ENCODE peak calls at places on chromosomes 4 and X, in six cellular contexts. P is mammary epithelial cell, W is heart left ventricle, Q is hepatocyte, O is suprapubic skin, A is sigmoid colon. N is an unnamed sample. For H3K9me3, the result is how much of the 10 kb centered on the place peaks cover.

GRCh38 chr4:144494280-144494679 is 151.7 kb upstream of the HHIP start:
- DNase-seq in P (no peak), W (no peak), Q (no peak), O (no peak), A (no peak), N (no peak)

GRCh38 chr4:84498203-84499026 is 677 bp downstream of the NKX6-1 start:
- DNase-seq in P (peak), W (no peak), Q (peak), O (no peak), A (no peak), N (peak)

GRCh38 chrX:14697453-14697852 is 168.1 kb downstream of the GLRA2 start:
- DNase-seq in P (peak), W (no peak), Q (peak), O (no peak), A (no peak), N (peak)

GRCh38 chrX:17464196-17464595 is 89.2 kb downstream of the NHS start:
- DNase-seq in P (peak), W (no peak), Q (no peak), O (no peak), A (no peak), N (no peak)

GRCh38 chr4:134812611-134813010 is 611.0 kb upstream of the PABPC4L start:
- DNase-seq in P (no peak), W (no peak), Q (no peak), O (no peak), A (no peak), N (no peak)

GRCh38 chrX:117196481-117196880 is 733.7 kb upstream of the CT83 start:
- DNase-seq in P (no peak), W (no peak), Q (no peak), O (no peak), A (no peak), N (no peak)

GRCh38 chrX:78123190-78123589 is 16.3 kb downstream of the TAF9B start:
- DNase-seq in P (peak), W (no peak), Q (no peak), O (no peak), A (no peak), N (peak)

GRCh38 chr4:37780444-37781133 is 45.9 kb upstream of the PGM2 start:
- DNase-seq in P (no peak), W (peak), Q (peak), O (no peak), A (no peak), N (no peak)

GRCh38 chr4:3340703-3341088 is 47.9 kb downstream of the RGS12 start:
- DNase-seq in P (peak), W (no peak), Q (no peak), O (peak), A (no peak), N (no peak)

GRCh38 chr4:13543091-13543581 is 1.2 kb downstream of the NKX3-2 start:
- DNase-seq in P (no peak), W (no peak), Q (no peak), O (no peak), A (peak), N (no peak)

GRCh38 chrX:54961750-54962149 is 32.2 kb downstream of the PFKFB1 start:
- DNase-seq in P (no peak), W (no peak), Q (no peak), O (no peak), A (no peak), N (no peak)

GRCh38 chr4:166143227-166143626 is 270.2 kb downstream of the TLL1 start:
- DNase-seq in P (peak), W (no peak), Q (no peak), O (no peak), A (no peak), N (peak)

GRCh38 chrX:74349387-74349786 is 45.4 kb downstream of the ZCCHC13 start:
- DNase-seq in P (peak), W (no peak), Q (no peak), O (no peak), A (no peak), N (peak)

GRCh38 chr4:82363896-82364487 is 9.8 kb downstream of the HNRNPD start:
- DNase-seq in P (no peak), W (no peak), Q (no peak), O (no peak), A (no peak), N (no peak)
- H3K4me3 ChIP-seq in P (no peak), W (no peak), Q (no peak), O (no peak), A (no peak), N (no peak)

GRCh38 chrX:97159916-97160800 is 276.4 kb downstream of the RPA4 start:
- DNase-seq in P (no peak), W (no peak), Q (peak), O (no peak), A (no peak), N (no peak)
- H3K9me3 ChIP-seq in P (under half), W (under half), Q (under half), O (under half), A (under half), N (under half)

DNA sequence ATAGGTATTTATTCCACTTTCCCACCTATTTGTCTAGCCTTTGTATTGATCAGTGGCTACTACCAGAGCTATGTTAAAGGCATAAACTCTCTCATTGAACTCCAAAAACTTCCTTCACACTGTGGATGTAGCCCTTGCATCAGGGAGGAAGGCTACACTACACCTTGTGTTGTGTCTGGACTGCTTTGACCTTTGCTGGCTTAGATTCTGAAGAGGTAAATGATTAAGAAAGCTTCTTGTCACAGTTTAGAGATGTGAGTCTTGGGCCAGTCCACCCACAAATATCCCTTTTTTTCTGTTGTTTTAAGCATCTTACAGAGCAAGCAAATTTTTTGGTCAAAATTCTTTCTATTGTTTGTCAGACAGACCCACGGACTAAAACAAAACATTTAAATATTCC is 1.9 kb downstream of the ENPEP start:
- DNase-seq in P (no peak), W (no peak), Q (no peak), O (no peak), A (no peak), N (no peak)
- H3K4me3 ChIP-seq in P (no peak), W (peak), Q (no peak), O (no peak), A (no peak), N (no peak)

GRCh38 chr4:4821577-4821976 is 37.9 kb upstream of the MSX1 start:
- DNase-seq in P (no peak), W (no peak), Q (no peak), O (no peak), A (no peak), N (no peak)
- H3K9me3 ChIP-seq in P (under half), W (under half), Q (under half), O (under half), A (under half), N (under half)

GRCh38 chr4:68896749-68897148 is 54.9 kb downstream of the UGT2A3 start:
- DNase-seq in P (no peak), W (no peak), Q (no peak), O (no peak), A (no peak), N (no peak)

GRCh38 chr4:68895561-68896198 is 55.9 kb downstream of the UGT2A3 start:
- DNase-seq in P (no peak), W (no peak), Q (no peak), O (no peak), A (no peak), N (no peak)

GRCh38 chr4:68892861-68893260 is 58.7 kb downstream of the UGT2A3 start:
- DNase-seq in P (no peak), W (no peak), Q (no peak), O (no peak), A (no peak), N (no peak)

DNA sequence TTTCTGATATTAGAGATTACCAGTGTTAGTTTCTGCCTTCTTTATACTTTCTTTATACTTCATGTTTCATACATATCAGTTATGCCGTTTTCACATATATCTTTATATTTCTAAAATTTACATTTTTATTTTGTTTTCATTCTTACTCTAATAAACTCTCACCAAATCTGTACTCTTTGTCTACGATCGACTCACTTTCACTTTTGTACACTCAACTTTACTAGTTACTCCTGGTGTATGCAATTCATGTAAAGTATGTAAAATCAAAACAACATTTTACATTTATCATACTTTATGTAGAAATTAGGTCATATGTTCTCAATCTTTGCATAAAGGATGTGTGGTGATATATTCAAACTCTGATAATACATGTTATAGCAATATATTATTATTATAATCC is 59.9 kb downstream of the UGT2A3 start:
- DNase-seq in P (no peak), W (no peak), Q (no peak), O (no peak), A (no peak), N (no peak)
- H3K4me3 ChIP-seq in P (no peak), W (no peak), Q (no peak), O (no peak), A (no peak), N (no peak)